ENCODE peak calls at places on chromosomes 3 and 15, in four cellular contexts. E is heart right ventricle, R is tibial artery, B is breast epithelium. W is an unnamed sample. For H3K4me1, the result is how much of the 10 kb centered on the place peaks cover.

GRCh38 chr3:882526-882925 is 210.3 kb upstream of the CNTN6 start:
- DNase-seq in E (no peak), R (no peak), B (no peak), W (no peak)

GRCh38 chr3:15499536-15499935 is 22.0 kb downstream of the COLQ start:
- DNase-seq in E (no peak), R (peak), B (no peak), W (peak)

GRCh38 chr15:74889390-74889881 is 406 bp upstream of the MPI start:
- DNase-seq in E (peak), R (peak), B (no peak), W (peak)

GRCh38 chr3:117441851-117442250 is 732.3 kb downstream of the TUSC7 start:
- DNase-seq in E (no peak), R (no peak), B (no peak), W (no peak)

GRCh38 chr15:50463423-50464358 is 39.5 kb downstream of the USP8 start:
- DNase-seq in E (no peak), R (no peak), B (no peak), W (no peak)

GRCh38 chr3:108102420-108103039 is 11.7 kb upstream of the CD47 start:
- DNase-seq in E (no peak), R (no peak), B (no peak), W (no peak)

GRCh38 chr3:99325407-99325806 is 313.0 kb upstream of the COL8A1 start:
- DNase-seq in E (no peak), R (no peak), B (no peak), W (no peak)

GRCh38 chr3:88987786-88988185 is 119.6 kb upstream of the EPHA3 start:
- DNase-seq in E (no peak), R (no peak), B (no peak), W (no peak)

GRCh38 chr3:149879872-149880271 is 66.9 kb downstream of the RNF13 start:
- DNase-seq in E (peak), R (peak), B (no peak), W (no peak)

GRCh38 chr15:25536801-25537310 is 98.0 kb upstream of the UBE3A start:
- DNase-seq in E (no peak), R (no peak), B (no peak), W (no peak)

GRCh38 chr3:278300-279064 is 81.9 kb downstream of the CHL1 start:
- DNase-seq in E (no peak), R (no peak), B (no peak), W (no peak)

GRCh38 chr3:44365952-44366351 is 27.4 kb downstream of the TCAIM start:
- DNase-seq in E (no peak), R (no peak), B (no peak), W (no peak)

GRCh38 chr3:188153498-188153948 is 434 bp upstream of the LPP start:
- DNase-seq in E (peak), R (peak), B (no peak), W (peak)

GRCh38 chr3:128053614-128054013 is 1.4 kb downstream of the SEC61A1 start:
- DNase-seq in E (no peak), R (no peak), B (no peak), W (no peak)

GRCh38 chr3:33134026-33134625 is 20.3 kb downstream of the CRTAP start:
- DNase-seq in E (no peak), R (no peak), B (no peak), W (no peak)

GRCh38 chr3:195165790-195166189 is 105.2 kb downstream of the XXYLT1 start:
- DNase-seq in E (no peak), R (no peak), B (no peak), W (no peak)

GRCh38 chr3:9862391-9863235 is 17.4 kb downstream of the CIDEC start:
- DNase-seq in E (peak), R (peak), B (no peak), W (peak)

GRCh38 chr3:1962531-1963090 is 136.1 kb upstream of the CNTN4 start:
- DNase-seq in E (no peak), R (no peak), B (no peak), W (no peak)

GRCh38 chr3:181431743-181432142 is 280.0 kb upstream of the SOX2 start:
- DNase-seq in E (no peak), R (no peak), B (no peak), W (no peak)

GRCh38 chr15:65083262-65083701 is 6.7 kb downstream of the KBTBD13 start:
- DNase-seq in E (no peak), R (no peak), B (no peak), W (no peak)

GRCh38 chr3:188834349-188834748 is 337.4 kb upstream of the TPRG1 start:
- DNase-seq in E (no peak), R (no peak), B (no peak), W (no peak)

GRCh38 chr3:152307829-152308474 is 39.2 kb downstream of the MBNL1 start:
- DNase-seq in E (no peak), R (no peak), B (no peak), W (no peak)

GRCh38 chr3:44981751-44982150 is 5.7 kb downstream of the EXOSC7 start:
- DNase-seq in E (no peak), R (no peak), B (no peak), W (no peak)

GRCh38 chr15:39487180-39487735 is 93.6 kb upstream of the THBS1 start:
- DNase-seq in E (no peak), R (no peak), B (no peak), W (no peak)

GRCh38 chr3:11385329-11385728 is 113.1 kb downstream of the ATG7 start:
- DNase-seq in E (no peak), R (no peak), B (no peak), W (no peak)

GRCh38 chr3:186869253-186870235 is 27.0 kb downstream of the ADIPOQ start:
- DNase-seq in E (no peak), R (no peak), B (no peak), W (no peak)

GRCh38 chr15:65085990-65086679 is 9.6 kb downstream of the KBTBD13 start:
- DNase-seq in E (no peak), R (no peak), B (no peak), W (no peak)

GRCh38 chr3:19866751-19867347 is 67.2 kb downstream of the EFHB start:
- DNase-seq in E (no peak), R (peak), B (no peak), W (no peak)

GRCh38 chr3:65975031-65975430 is 63.7 kb downstream of the MAGI1 start:
- DNase-seq in E (no peak), R (no peak), B (no peak), W (no peak)

GRCh38 chr3:170697803-170698350 is 112.0 kb upstream of the SLC7A14 start:
- DNase-seq in E (no peak), R (no peak), B (no peak), W (no peak)

GRCh38 chr15:96340611-96341464 is 10.3 kb downstream of the NR2F2 start:
- DNase-seq in E (no peak), R (peak), B (no peak), W (no peak)

GRCh38 chr3:74883690-74884089 is 269.2 kb upstream of the CNTN3 start:
- DNase-seq in E (no peak), R (no peak), B (no peak), W (no peak)

GRCh38 chr3:27943106-27943505 is 221.0 kb upstream of the EOMES start:
- DNase-seq in E (no peak), R (no peak), B (no peak), W (no peak)

GRCh38 chr3:186298876-186299275 is 63.2 kb downstream of the DGKG start:
- DNase-seq in E (no peak), R (no peak), B (no peak), W (no peak)

GRCh38 chr15:31272558-31273257 is 53.9 kb upstream of the KLF13 start:
- DNase-seq in E (no peak), R (no peak), B (peak), W (no peak)

GRCh38 chr3:16935766-16936165 is 51.0 kb downstream of the PLCL2 start:
- DNase-seq in E (no peak), R (no peak), B (no peak), W (no peak)

GRCh38 chr3:127003601-127004280 is 20.8 kb downstream of the PLXNA1 start:
- DNase-seq in E (no peak), R (no peak), B (no peak), W (no peak)
- TF ChIP-seq CTCF in E (no peak), R (no peak), B (no peak), W (no peak)

DNA sequence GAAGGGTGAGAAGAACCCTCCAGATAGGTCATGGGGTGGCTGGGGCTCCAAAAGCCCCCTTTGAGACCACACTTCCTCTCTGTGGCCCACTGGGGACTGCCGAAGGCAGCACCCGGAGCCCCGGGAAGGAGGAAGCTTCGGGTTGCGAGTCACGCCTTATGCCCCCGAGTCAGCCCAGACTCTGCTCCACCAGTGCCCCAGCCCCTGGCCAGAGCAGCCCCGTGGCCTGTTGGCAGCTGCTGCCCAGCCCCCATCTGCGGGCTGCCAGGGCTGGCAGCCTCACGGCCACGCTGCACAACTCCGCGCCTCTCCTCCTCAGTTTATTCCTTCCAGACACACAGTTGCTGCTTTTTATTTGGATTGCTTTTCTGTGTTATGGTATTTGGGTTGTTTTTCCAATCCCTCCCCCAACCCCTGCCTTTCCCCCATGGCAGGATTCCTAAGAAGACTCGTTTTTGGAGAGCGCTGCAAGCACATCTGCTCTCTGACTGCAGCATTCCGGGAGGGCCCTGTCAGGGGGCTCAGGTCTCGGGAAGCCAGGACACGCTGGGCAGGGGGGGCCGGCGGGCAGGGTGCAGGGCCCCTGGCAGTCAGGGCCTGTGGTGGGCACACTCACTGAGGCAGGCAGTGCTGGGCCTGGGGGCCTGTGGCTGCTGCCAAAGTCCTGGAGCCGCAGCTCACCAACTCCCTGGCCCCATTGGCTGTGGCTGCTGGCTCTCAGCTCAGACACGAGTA is 20.3 kb downstream of the MAGEF1 start:
- DNase-seq in E (no peak), R (no peak), B (no peak), W (no peak)
- H3K4me1 ChIP-seq in E (under half), R (under half), B (under half), W (under half)

DNA sequence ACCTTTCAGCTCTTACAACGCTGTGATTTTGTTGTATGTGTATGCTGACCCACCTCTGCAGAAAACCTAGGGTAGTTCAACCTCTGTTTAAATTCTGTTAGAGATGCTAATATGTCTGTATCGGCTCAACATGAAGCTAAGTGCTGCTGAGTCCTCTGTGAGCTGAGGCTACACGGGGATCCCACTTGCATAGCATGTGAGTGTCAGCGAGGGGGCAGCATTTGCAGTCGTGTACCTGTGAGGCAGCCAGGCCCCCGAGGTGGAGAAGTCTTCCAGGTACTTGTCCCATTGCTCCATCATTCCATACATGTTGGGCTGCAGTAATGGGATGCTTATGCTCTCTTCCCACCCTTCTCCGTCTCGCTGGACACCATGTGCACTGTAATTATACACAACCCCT is 3.7 kb downstream of the MKRN2OS start:
- DNase-seq in E (no peak), R (no peak), B (no peak), W (no peak)
- TF ChIP-seq CTCF in E (peak), R (peak), B (no peak), W (no peak)

GRCh38 chr3:50168388-50168787 is 13.3 kb downstream of the SEMA3F start:
- DNase-seq in E (peak), R (no peak), B (no peak), W (no peak)
- H3K4me1 ChIP-seq in E (half or more), R (half or more), B (under half), W (half or more)